ENCODE peak calls at places on chromosomes 11 and 22, in four cellular contexts. N is A673; J is GM12865; Y is CD4-positive, alpha-beta T cell. B is an unnamed sample.

GRCh38 chr11:22130462-22131053 is 62.3 kb upstream of the ANO5 start:
- DNase-seq in Y (no peak), J (no peak), N (peak; percentile 67), B (no peak)

GRCh38 chr11:113447621-113448310 is 27.4 kb downstream of the DRD2 start:
- DNase-seq in J (peak; percentile 11), N (peak; percentile 33), Y (no peak), B (no peak)

GRCh38 chr11:90594658-90595057 is 371.8 kb upstream of the CHORDC1 start:
- DNase-seq in J (peak; percentile 20), Y (no peak), N (no peak), B (no peak)

GRCh38 chr11:34624069-34624468 is 3.2 kb downstream of the EHF start:
- DNase-seq in J (peak; percentile 82), N (no peak), Y (no peak), B (peak; percentile 31)

GRCh38 chr11:10625281-10625981 is 57.0 kb upstream of the LYVE1 start:
- DNase-seq in N (no peak), Y (no peak), J (no peak), B (no peak)

GRCh38 chr11:110529043-110529442 is 99.3 kb downstream of the FDX1 start:
- DNase-seq in N (peak; percentile 25), J (peak; percentile 33), Y (no peak), B (no peak)

GRCh38 chr22:33831651-33832050 is 88.6 kb downstream of the LARGE1 start:
- DNase-seq in N (no peak), Y (no peak), J (no peak), B (no peak)

GRCh38 chr11:32829680-32830412 is at the start of gene PRRG4:
- DNase-seq in N (peak; percentile 87), Y (no peak), J (peak; percentile 78), B (peak; percentile 18)

GRCh38 chr22:21026783-21027692 is 5.3 kb downstream of the SLC7A4 start:
- DNase-seq in N (no peak), J (no peak), Y (no peak), B (no peak)

GRCh38 chr22:31106001-31106571 is 1.3 kb downstream of the SELENOM start:
- DNase-seq in N (no peak), J (no peak), Y (no peak), B (no peak)

GRCh38 chr11:6418958-6419611 is at the start of gene APBB1:
- DNase-seq in J (peak; percentile 51), N (peak; percentile 76), Y (peak; percentile 72), B (peak; percentile 76)

GRCh38 chr11:66264893-66265292 is 3.5 kb upstream of the RAB1B start:
- DNase-seq in J (peak; percentile 40), N (peak; percentile 62), Y (no peak), B (no peak)

GRCh38 chr11:6673523-6673922 is 9.6 kb downstream of the MRPL17 start:
- DNase-seq in J (no peak), Y (no peak), N (no peak), B (no peak)

GRCh38 chr11:41486436-41486835 is 27.0 kb upstream of the LRRC4C start:
- DNase-seq in Y (no peak), J (no peak), N (no peak), B (no peak)

GRCh38 chr22:25352294-25352680 is 132.8 kb downstream of the CRYBB2 start:
- DNase-seq in N (no peak), J (no peak), Y (no peak), B (no peak)

GRCh38 chr11:74739546-74740270 is 8.5 kb upstream of the CHRDL2 start:
- DNase-seq in Y (peak; percentile 25), J (peak; percentile 57), N (peak; percentile 80), B (no peak)

GRCh38 chr11:69640260-69640994 is 529 bp upstream of the CCND1 start:
- DNase-seq in N (peak; percentile 80), J (no peak), Y (no peak), B (no peak)

GRCh38 chr11:109026891-109027489 is 362.1 kb downstream of the DDX10 start:
- DNase-seq in J (no peak), N (no peak), Y (no peak), B (no peak)

GRCh38 chr11:103699216-103699615 is 337.2 kb upstream of the DDI1 start:
- DNase-seq in Y (no peak), J (no peak), N (peak; percentile 69), B (no peak)

GRCh38 chr11:40130427-40130826 is 1329.0 kb downstream of the LRRC4C start:
- DNase-seq in Y (no peak), N (peak; percentile 94), J (peak; percentile 8), B (no peak)

GRCh38 chr22:41687901-41688364 is 734 bp downstream of the SNU13 start:
- DNase-seq in Y (no peak), J (peak; percentile 50), N (peak; percentile 38), B (no peak)

GRCh38 chr11:122261546-122261945 is 145.5 kb upstream of the BLID start:
- DNase-seq in J (no peak), Y (no peak), N (peak; percentile 49), B (no peak)

GRCh38 chr11:1478011-1478410 is 8.6 kb downstream of the MOB2 start:
- DNase-seq in J (no peak), Y (no peak), N (no peak), B (no peak)

GRCh38 chr11:34266090-34266912 is 91.5 kb downstream of the ABTB2 start:
- DNase-seq in J (no peak), N (peak; percentile 99), Y (no peak), B (no peak)

GRCh38 chr11:21963013-21963412 is 229.9 kb upstream of the ANO5 start:
- DNase-seq in Y (no peak), J (no peak), N (no peak), B (no peak)

GRCh38 chr11:96481806-96482592 is 92.2 kb downstream of the JRKL start:
- DNase-seq in J (no peak), N (no peak), Y (no peak), B (no peak)

GRCh38 chr22:24219750-24220149 is 25.1 kb downstream of the GGT5 start:
- DNase-seq in N (no peak), J (no peak), Y (no peak), B (no peak)

GRCh38 chr11:123328281-123328680 is 101.8 kb upstream of the GRAMD1B start:
- DNase-seq in J (no peak), N (no peak), Y (no peak), B (no peak)

GRCh38 chr22:49543876-49544275 is 283.8 kb downstream of the BRD1 start:
- DNase-seq in N (no peak), J (no peak), Y (no peak), B (no peak)

DNA sequence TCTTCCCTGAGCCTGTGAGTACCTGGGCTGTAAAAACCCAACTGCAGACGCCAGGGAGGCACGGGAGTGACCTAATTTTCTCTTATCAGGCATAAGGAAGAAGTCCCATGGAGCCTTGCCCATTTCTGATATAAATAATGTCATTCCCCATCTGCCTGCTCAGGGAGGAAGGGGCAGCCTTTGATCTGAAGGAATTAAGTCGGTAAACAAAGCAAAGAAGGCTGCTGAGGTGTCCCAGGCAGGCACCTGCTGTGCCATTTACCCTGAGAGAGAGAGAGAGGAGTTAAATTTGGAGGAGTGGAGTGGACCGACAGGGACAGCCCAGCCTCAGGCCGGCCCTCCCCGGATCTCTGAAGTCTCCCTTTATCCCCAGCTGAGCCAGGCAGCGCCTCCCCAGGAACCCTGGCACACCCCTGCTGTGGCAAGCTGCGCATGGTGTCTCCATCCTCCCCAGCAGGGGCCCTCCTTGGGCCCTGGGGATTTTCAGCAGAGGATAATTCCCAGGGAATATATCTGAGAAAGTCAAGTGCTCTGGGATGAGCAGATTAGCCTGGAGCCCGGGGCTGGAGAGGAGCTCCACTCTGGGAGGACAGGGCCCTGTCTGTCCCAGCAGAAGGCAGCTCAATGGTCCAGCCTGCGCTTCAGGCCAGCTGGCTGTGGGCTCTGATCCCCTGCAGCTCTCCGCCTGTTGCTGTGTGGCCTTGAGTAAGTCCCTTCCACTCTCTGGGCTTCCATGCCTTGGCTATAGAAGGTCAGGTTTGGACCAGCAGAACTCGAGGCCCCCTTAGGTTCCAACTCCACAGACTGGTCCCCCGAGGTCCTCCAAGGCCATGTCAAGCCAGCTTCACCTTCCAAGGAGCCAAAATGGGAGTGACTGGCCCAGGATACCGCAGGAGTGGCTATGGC is 17.5 kb upstream of the CABP7 start:
- DNase-seq in N (no peak), Y (no peak), J (no peak), B (no peak)
- TF ChIP-seq CTCF in N (no peak), Y (no peak), J (no peak), B (no peak)

GRCh38 chr11:67698247-67698646 is 23.8 kb upstream of the ALDH3B2 start:
- DNase-seq in N (peak; percentile 72), J (peak; percentile 60), Y (no peak), B (no peak)
- TF ChIP-seq CTCF in N (peak; percentile 60), J (peak; percentile 52), Y (no peak), B (no peak)

GRCh38 chr11:62122076-62122475 is 1.7 kb upstream of the INCENP start:
- DNase-seq in N (peak; percentile 56), J (no peak), Y (no peak), B (no peak)
- TF ChIP-seq CTCF in N (peak; percentile 52), J (peak; percentile 17), Y (no peak), B (no peak)

GRCh38 chr11:67645521-67646457 is 4.7 kb downstream of the ACY3 start:
- DNase-seq in Y (no peak), J (peak; percentile 44), N (no peak), B (no peak)

GRCh38 chr11:67644472-67645418 is 5.2 kb upstream of the TBX10 start:
- DNase-seq in N (no peak), Y (no peak), J (no peak), B (no peak)

GRCh38 chr11:67642148-67642475 is 2.5 kb upstream of the TBX10 start:
- DNase-seq in N (no peak), Y (no peak), J (no peak), B (no peak)

GRCh38 chr11:67642490-67643120 is 3.0 kb upstream of the TBX10 start:
- DNase-seq in J (no peak), Y (no peak), N (no peak), B (no peak)

DNA sequence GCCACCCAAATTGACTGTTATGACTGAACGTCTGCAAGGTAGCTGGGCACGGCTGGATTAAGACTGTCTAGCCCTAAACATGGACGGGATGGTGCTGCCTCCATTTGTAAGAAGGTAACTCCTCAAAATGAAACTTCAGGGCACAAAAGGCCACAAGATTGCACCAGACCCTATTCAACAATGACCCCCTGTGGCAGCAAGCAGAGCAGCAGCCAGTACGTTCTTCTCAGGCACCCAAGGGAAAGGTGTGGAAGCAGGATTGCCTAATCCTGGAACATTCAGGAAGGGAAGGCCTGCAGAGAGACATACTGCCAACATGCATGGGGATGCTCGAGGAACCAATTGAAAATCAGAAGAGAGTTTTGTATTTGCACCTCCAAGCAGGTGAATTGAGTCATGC is 4.5 kb upstream of the TBX10 start:
- DNase-seq in N (peak; percentile 42), J (no peak), Y (no peak), B (no peak)
- TF ChIP-seq CTCF in N (peak; percentile 42), J (peak; percentile 38), Y (no peak), B (no peak)

DNA sequence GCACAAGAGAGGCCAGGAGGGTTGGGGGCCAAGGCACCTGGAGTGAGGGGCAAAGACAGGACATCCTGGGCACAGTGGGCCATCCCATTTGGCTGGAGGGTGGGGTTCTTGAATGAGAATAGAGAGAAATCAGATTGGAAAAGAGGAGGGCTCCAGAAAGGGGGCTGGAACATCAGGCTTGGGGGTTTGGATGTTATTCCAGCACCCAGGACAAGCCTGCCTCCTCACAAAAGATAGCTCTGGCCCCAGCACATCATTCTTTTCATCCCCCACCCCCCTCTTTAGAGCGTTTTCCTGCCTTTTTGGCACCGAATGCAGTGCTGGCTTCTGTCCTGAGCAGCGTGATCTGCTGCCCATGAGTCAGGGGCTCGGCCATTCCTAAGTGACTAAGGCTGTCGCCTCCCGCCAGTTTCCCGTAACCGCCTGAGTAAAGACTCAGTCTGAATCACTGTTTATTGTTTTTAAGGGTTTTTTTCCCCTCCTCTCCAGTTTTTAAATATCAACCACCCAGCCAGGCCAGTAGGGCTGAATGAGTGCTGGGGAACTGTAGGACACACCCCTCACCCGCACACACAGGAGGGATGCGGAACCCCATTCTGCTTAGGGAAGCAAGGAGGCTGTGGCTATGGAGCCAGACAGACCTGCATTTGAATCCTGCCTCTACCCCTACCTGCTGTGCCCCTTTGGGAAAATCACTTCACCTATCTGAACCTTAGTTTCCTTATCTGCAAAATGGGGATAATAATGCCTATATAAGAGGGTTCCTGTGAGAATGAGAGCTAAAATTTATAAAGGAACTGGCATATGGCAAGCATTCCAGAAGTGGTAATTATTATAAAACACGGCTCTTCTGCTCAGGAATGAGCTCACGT is 32.4 kb upstream of the NAV2 start:
- DNase-seq in Y (no peak), J (no peak), N (peak; percentile 7), B (no peak)
- TF ChIP-seq CTCF in Y (no peak), J (no peak), N (no peak), B (no peak)